ENCODE peak calls at places on chromosome 21, in four cellular contexts. M, O, W and Y are unnamed samples.

GRCh38 chr21:27314096-27314495 is 347.2 kb upstream of the ADAMTS5 start:
- DNase-seq in O (no peak), W (no peak), M (no peak), Y (no peak)

GRCh38 chr21:34900376-34900775 is 148.7 kb downstream of the RUNX1 start:
- DNase-seq in M (no peak), O (no peak), W (no peak), Y (no peak)

GRCh38 chr21:45976666-45977335 is 4.8 kb upstream of the COL6A1 start:
- DNase-seq in M (no peak), O (no peak), W (no peak), Y (no peak)

GRCh38 chr21:21029159-21029558 is 30.9 kb downstream of the NCAM2 start:
- DNase-seq in W (no peak), O (peak), M (no peak), Y (no peak)

GRCh38 chr21:25350056-25350455 is 257.2 kb downstream of the MRPL39 start:
- DNase-seq in O (no peak), M (no peak), W (peak), Y (no peak)

GRCh38 chr21:42193131-42193671 is 25.7 kb upstream of the ABCG1 start:
- DNase-seq in W (no peak), M (no peak), O (no peak), Y (no peak)

GRCh38 chr21:37917612-37918011 is 1.4 kb upstream of the KCNJ6 start:
- DNase-seq in O (no peak), W (no peak), M (no peak), Y (no peak)

GRCh38 chr21:39686636-39687035 is 58.3 kb upstream of the IGSF5 start:
- DNase-seq in O (no peak), M (no peak), W (no peak), Y (no peak)

GRCh38 chr21:36104306-36105300 is 30.3 kb upstream of the CBR3 start:
- DNase-seq in W (no peak), M (peak), O (no peak), Y (peak)

GRCh38 chr21:41227357-41228005 is 59.5 kb downstream of the BACE2 start:
- DNase-seq in M (no peak), O (no peak), W (no peak), Y (no peak)

GRCh38 chr21:17679002-17679600 is 66.4 kb upstream of the BTG3 start:
- DNase-seq in M (no peak), W (peak), O (peak), Y (no peak)

GRCh38 chr21:38494688-38495087 is 3.6 kb downstream of the ERG start:
- DNase-seq in W (no peak), M (no peak), O (no peak), Y (no peak)

GRCh38 chr21:43302356-43302700 is 124.6 kb downstream of the SIK1 start:
- DNase-seq in M (no peak), W (no peak), O (no peak), Y (no peak)

GRCh38 chr21:46066843-46067331 is 31.0 kb upstream of the COL6A2 start:
- DNase-seq in M (no peak), W (no peak), O (no peak), Y (peak)

GRCh38 chr21:25373126-25374082 is 233.9 kb downstream of the MRPL39 start:
- DNase-seq in W (no peak), O (no peak), M (no peak), Y (no peak)

GRCh38 chr21:32515869-32516268 is 69.5 kb downstream of the TCP10L start:
- DNase-seq in O (no peak), M (no peak), W (no peak), Y (no peak)

GRCh38 chr21:46080171-46081021 is 17.5 kb upstream of the COL6A2 start:
- DNase-seq in M (no peak), O (no peak), W (no peak), Y (peak)

GRCh38 chr21:38359090-38359489 is 102.3 kb downstream of the KCNJ15 start:
- DNase-seq in M (no peak), O (no peak), W (no peak), Y (no peak)

GRCh38 chr21:34092241-34092921 is 19.0 kb downstream of the MRPS6 start:
- DNase-seq in O (peak), W (no peak), M (no peak), Y (no peak)

GRCh38 chr21:42864812-42865211 is 14.5 kb downstream of the WDR4 start:
- DNase-seq in M (peak), W (no peak), O (no peak), Y (no peak)

GRCh38 chr21:37582613-37583012 is 216.0 kb downstream of the DYRK1A start:
- DNase-seq in M (no peak), O (no peak), W (peak), Y (no peak)

GRCh38 chr21:43872549-43873198 is 7.7 kb downstream of the AGPAT3 start:
- DNase-seq in O (no peak), W (no peak), M (no peak), Y (no peak)

GRCh38 chr21:35048183-35048601 is 910 bp downstream of the RUNX1 start:
- DNase-seq in M (no peak), W (no peak), O (no peak), Y (peak)

GRCh38 chr21:33042812-33043211 is 17.1 kb downstream of the OLIG2 start:
- DNase-seq in W (no peak), M (no peak), O (no peak), Y (no peak)

GRCh38 chr21:32137266-32137665 is 141.6 kb downstream of the MIS18A start:
- DNase-seq in W (no peak), O (no peak), M (no peak), Y (no peak)

GRCh38 chr21:39363607-39364555 is 15.0 kb upstream of the HMGN1 start:
- DNase-seq in W (no peak), M (no peak), O (no peak), Y (no peak)

GRCh38 chr21:17949395-17949794 is 130.2 kb upstream of the C21orf91 start:
- DNase-seq in W (no peak), M (no peak), O (no peak), Y (no peak)

GRCh38 chr21:33434770-33435360 is 31.7 kb downstream of the IFNGR2 start:
- DNase-seq in O (no peak), W (no peak), M (no peak), Y (peak)

GRCh38 chr21:35294231-35294898 is 245.3 kb upstream of the RUNX1 start:
- DNase-seq in M (no peak), W (peak), O (peak), Y (no peak)

GRCh38 chr21:14567557-14568279 is 21.6 kb upstream of the SAMSN1 start:
- DNase-seq in O (no peak), M (no peak), W (no peak), Y (no peak)